ENCODE peak calls at places on chromosomes 4 and X, in nine cellular contexts. P, G, I, C, Q, E, F, Y and K are unnamed samples.
A peak's percentile ranks its signal among the peaks of the same experiment; 100 is the strongest.

GRCh38 chr4:9384126-9384525 is 21.2 kb downstream of the USP17L30 start:
- DNase-seq in P (no peak), G (no peak), I (no peak), C (no peak), Q (no peak), E (no peak), F (no peak), Y (no peak), K (no peak)

GRCh38 chrX:155148724-155149537 is 67.3 kb upstream of the VBP1 start:
- DNase-seq in P (peak; percentile 38), G (peak; percentile 61), I (peak; percentile 49), C (no peak), Q (peak; percentile 54), E (no peak), F (peak; percentile 36), Y (no peak), K (no peak)

GRCh38 chr4:2417196-2417764 is 1.2 kb downstream of the ZFYVE28 start:
- DNase-seq in P (no peak), G (peak; percentile 28), I (peak; percentile 63), C (peak; percentile 20), Q (peak; percentile 32), E (no peak), F (peak; percentile 41), Y (no peak), K (no peak)

GRCh38 chr4:149493492-149493891 is 322.2 kb downstream of the IQCM start:
- DNase-seq in P (no peak), G (peak; percentile 3), I (no peak), C (no peak), Q (no peak), E (no peak), F (no peak), Y (no peak), K (no peak)

GRCh38 chr4:53545942-53546581 is 45.2 kb downstream of the LNX1 start:
- DNase-seq in P (no peak), G (no peak), I (no peak), C (no peak), Q (no peak), E (no peak), F (no peak), Y (no peak), K (no peak)

GRCh38 chrX:13092455-13092941 is 48.1 kb upstream of the FAM9C start:
- DNase-seq in P (peak; percentile 48), G (no peak), I (peak; percentile 75), C (peak; percentile 57), Q (no peak), E (peak; percentile 85), F (peak; percentile 91), Y (no peak), K (no peak)

GRCh38 chr4:10157478-10158354 is 41.1 kb upstream of the WDR1 start:
- DNase-seq in P (peak; percentile 54), G (peak; percentile 64), I (peak; percentile 63), C (peak; percentile 31), Q (peak; percentile 80), E (no peak), F (peak; percentile 62), Y (peak; percentile 36), K (peak; percentile 33)

GRCh38 chr4:10662937-10663336 is 21.6 kb downstream of the CLNK start:
- DNase-seq in P (no peak), G (no peak), I (no peak), C (no peak), Q (no peak), E (no peak), F (no peak), Y (no peak), K (no peak)

GRCh38 chr4:2811830-2812599 is 19.1 kb downstream of the SH3BP2 start:
- DNase-seq in P (no peak), G (peak; percentile 82), I (peak; percentile 84), C (peak; percentile 59), Q (peak; percentile 38), E (peak; percentile 69), F (peak; percentile 81), Y (no peak), K (peak; percentile 76)

GRCh38 chr4:152535236-152535902 is 523 bp downstream of the FBXW7 start:
- DNase-seq in P (no peak), G (peak; percentile 20), I (no peak), C (no peak), Q (peak; percentile 17), E (no peak), F (peak; percentile 32), Y (peak; percentile 21), K (peak; percentile 20)

GRCh38 chr4:146134761-146135160 is 40.8 kb upstream of the LSM6 start:
- DNase-seq in P (no peak), G (peak; percentile 96), I (no peak), C (no peak), Q (no peak), E (no peak), F (no peak), Y (no peak), K (peak; percentile 16)

GRCh38 chrX:40104649-40105015 is 6.9 kb upstream of the BCOR start:
- DNase-seq in P (peak; percentile 27), G (peak; percentile 62), I (no peak), C (no peak), Q (no peak), E (no peak), F (peak; percentile 56), Y (no peak), K (peak; percentile 30)

GRCh38 chrX:14056201-14056600 is 26.5 kb upstream of the GEMIN8 start:
- DNase-seq in P (no peak), G (no peak), I (no peak), C (no peak), Q (no peak), E (no peak), F (no peak), Y (no peak), K (no peak)

GRCh38 chrX:47648376-47648775 is 2.0 kb downstream of the ELK1 start:
- DNase-seq in P (no peak), G (no peak), I (no peak), C (no peak), Q (no peak), E (no peak), F (peak; percentile 35), Y (no peak), K (no peak)

GRCh38 chrX:44344687-44345086 is 1.2 kb upstream of the EFHC2 start:
- DNase-seq in P (no peak), G (no peak), I (no peak), C (no peak), Q (no peak), E (peak; percentile 30), F (peak; percentile 9), Y (no peak), K (no peak)

GRCh38 chrX:149877636-149878035 is 3.3 kb upstream of the MAGEA8 start:
- DNase-seq in P (no peak), G (no peak), I (no peak), C (no peak), Q (no peak), E (no peak), F (no peak), Y (no peak), K (no peak)

GRCh38 chrX:10902001-10902400 is 209.1 kb upstream of the HCCS start:
- DNase-seq in P (no peak), G (no peak), I (no peak), C (no peak), Q (no peak), E (no peak), F (no peak), Y (no peak), K (no peak)

GRCh38 chr4:159926871-159927270 is 824.0 kb downstream of the RAPGEF2 start:
- DNase-seq in P (no peak), G (no peak), I (no peak), C (no peak), Q (no peak), E (no peak), F (no peak), Y (no peak), K (no peak)

GRCh38 chr4:47526281-47526680 is 41.2 kb downstream of the ATP10D start:
- DNase-seq in P (no peak), G (no peak), I (no peak), C (no peak), Q (no peak), E (no peak), F (no peak), Y (no peak), K (no peak)

GRCh38 chrX:153366119-153366518 is 32.2 kb downstream of the ZNF275 start:
- DNase-seq in P (no peak), G (no peak), I (no peak), C (no peak), Q (no peak), E (no peak), F (no peak), Y (no peak), K (no peak)

GRCh38 chrX:41516995-41517660 is 70.0 kb downstream of the NYX start:
- DNase-seq in P (no peak), G (no peak), I (no peak), C (no peak), Q (no peak), E (no peak), F (no peak), Y (no peak), K (no peak)

GRCh38 chr4:127284236-127284635 is 348.5 kb upstream of the INTU start:
- DNase-seq in P (no peak), G (no peak), I (no peak), C (no peak), Q (no peak), E (no peak), F (no peak), Y (no peak), K (no peak)

GRCh38 chr4:22434895-22435294 is 81.0 kb downstream of the ADGRA3 start:
- DNase-seq in P (peak; percentile 28), G (no peak), I (no peak), C (no peak), Q (peak; percentile 32), E (no peak), F (no peak), Y (no peak), K (no peak)

GRCh38 chr4:183722738-183723560 is 63.9 kb downstream of the TRAPPC11 start:
- DNase-seq in P (peak; percentile 87), G (peak; percentile 75), I (peak; percentile 74), C (peak; percentile 58), Q (peak; percentile 19), E (peak; percentile 56), F (peak; percentile 63), Y (peak; percentile 68), K (peak; percentile 63)

GRCh38 chr4:185276036-185276435 is 66.6 kb downstream of the SNX25 start:
- DNase-seq in P (no peak), G (no peak), I (no peak), C (no peak), Q (no peak), E (no peak), F (no peak), Y (no peak), K (no peak)

GRCh38 chr4:108519911-108520310 is 100.5 kb upstream of the RPL34 start:
- DNase-seq in P (no peak), G (no peak), I (no peak), C (no peak), Q (no peak), E (no peak), F (no peak), Y (no peak), K (no peak)

GRCh38 chr4:3571921-3572320 is 39.7 kb upstream of the LRPAP1 start:
- DNase-seq in P (no peak), G (no peak), I (no peak), C (no peak), Q (no peak), E (no peak), F (no peak), Y (no peak), K (no peak)

GRCh38 chr4:124874172-124874450 is 161.6 kb upstream of the ANKRD50 start:
- DNase-seq in P (no peak), G (no peak), I (no peak), C (no peak), Q (no peak), E (no peak), F (no peak), Y (no peak), K (no peak)

GRCh38 chr4:140675599-140676231 is 80.5 kb downstream of the TBC1D9 start:
- DNase-seq in P (no peak), G (no peak), I (no peak), C (no peak), Q (no peak), E (no peak), F (no peak), Y (no peak), K (no peak)

GRCh38 chrX:17597836-17598434 is 139.4 kb upstream of the SCML1 start:
- DNase-seq in P (peak; percentile 48), G (peak; percentile 90), I (no peak), C (no peak), Q (no peak), E (no peak), F (no peak), Y (no peak), K (peak; percentile 77)